ENCODE peak calls at places on chromosomes 2 and 18, in six cellular contexts. W is kidney glomerular epithelial cell; P is HFF-Myc; C is posterior vena cava; U is activated T-helper 9 cell treated with anti-CD3 and anti-CD28 coated beads, Interleukin-2, amount 50 U/mL, for 16 hours; G is NCI-H2081. K is an unnamed sample.

GRCh38 chr2:127400897-127401756 is 13.4 kb upstream of the MAP3K2 start:
- DNase-seq in C (no peak), G (no peak), W (no peak), U (no peak), P (no peak), K (no peak)

GRCh38 chr18:48155856-48156255 is 225.4 kb upstream of the SMAD2 start:
- DNase-seq in U (no peak), G (no peak), P (no peak), W (no peak), C (no peak), K (no peak)

GRCh38 chr18:68417826-68418225 is 297.1 kb downstream of the TMX3 start:
- DNase-seq in W (no peak), C (no peak), U (no peak), P (no peak), G (no peak), K (no peak)

GRCh38 chr2:124959582-124959981 is 934.5 kb downstream of the CNTNAP5 start:
- DNase-seq in U (no peak), C (no peak), G (no peak), W (no peak), P (no peak), K (no peak)

GRCh38 chr2:200408428-200409311 is 101.2 kb downstream of the KCTD18 start:
- DNase-seq in C (no peak), U (no peak), W (peak), G (no peak), P (peak), K (peak)

GRCh38 chr18:61244632-61245031 is 88.6 kb upstream of the CDH20 start:
- DNase-seq in W (no peak), U (no peak), C (no peak), P (no peak), G (no peak), K (no peak)

GRCh38 chr2:225400060-225400511 is 576 bp downstream of the NYAP2 start:
- DNase-seq in U (no peak), W (peak), C (peak), G (peak), P (peak), K (peak)

GRCh38 chr18:853471-853870 is 41.4 kb upstream of the YES1 start:
- DNase-seq in P (no peak), W (no peak), C (no peak), U (no peak), G (no peak), K (no peak)

GRCh38 chr2:172046080-172046678 is 39.1 kb upstream of the DLX1 start:
- DNase-seq in U (no peak), P (no peak), W (no peak), G (no peak), C (no peak), K (no peak)

GRCh38 chr18:24868760-24869237 is 408.4 kb downstream of the HRH4 start:
- DNase-seq in C (no peak), P (no peak), G (no peak), U (no peak), W (no peak), K (no peak)

GRCh38 chr2:25537526-25537925 is 135.9 kb downstream of the DTNB start:
- DNase-seq in P (no peak), U (no peak), W (no peak), G (no peak), C (no peak), K (no peak)

GRCh38 chr2:188765522-188765921 is 208.7 kb upstream of the COL3A1 start:
- DNase-seq in G (peak), P (no peak), U (no peak), W (peak), C (no peak), K (peak)

GRCh38 chr2:26479131-26479970 is 1.4 kb upstream of the OTOF start:
- DNase-seq in W (no peak), U (no peak), C (no peak), G (no peak), P (no peak), K (no peak)

GRCh38 chr2:237278593-237278992 is 135.4 kb downstream of the COL6A3 start:
- DNase-seq in G (no peak), P (no peak), C (peak), W (no peak), U (no peak), K (no peak)

K was measured in amniotic stem cell.